ENCODE peak calls at places on chromosomes 12 and 14, in seven cellular contexts. One of them, this sample, is unnamed.

GRCh38 chr14:106872619-106873446 is 1346.5 kb downstream of the TMEM121 start:
- DNase-seq in activated gamma-delta T cell: no peak
- DNase-seq in H54: no peak
- DNase-seq in T-helper 17 cell: peak; percentile 67
- DNase-seq in AG04450: no peak
- DNase-seq in EL: peak; percentile 1
- DNase-seq in heart right ventricle: peak; percentile 54
- DNase-seq in this sample: peak; percentile 50

GRCh38 chr12:68158427-68158826 is 1.1 kb downstream of the IFNG start:
- DNase-seq in EL: peak; percentile 13
- DNase-seq in T-helper 17 cell: no peak
- DNase-seq in activated gamma-delta T cell: no peak
- DNase-seq in heart right ventricle: no peak
- DNase-seq in AG04450: no peak
- DNase-seq in H54: peak; percentile 3
- DNase-seq in this sample: no peak

GRCh38 chr12:92912052-92912451 is 17.0 kb downstream of the EEA1 start:
- DNase-seq in activated gamma-delta T cell: no peak
- DNase-seq in T-helper 17 cell: no peak
- DNase-seq in EL: peak; percentile 20
- DNase-seq in H54: no peak
- DNase-seq in AG04450: no peak
- DNase-seq in heart right ventricle: no peak
- DNase-seq in this sample: peak; percentile 88

GRCh38 chr12:49369723-49370145 is 2.5 kb downstream of the SPATS2 start:
- DNase-seq in T-helper 17 cell: no peak
- DNase-seq in heart right ventricle: no peak
- DNase-seq in activated gamma-delta T cell: no peak
- DNase-seq in EL: peak; percentile 53
- DNase-seq in AG04450: no peak
- DNase-seq in H54: no peak
- DNase-seq in this sample: peak; percentile 33

GRCh38 chr12:105083551-105084105 is 630 bp downstream of the ALDH1L2 start:
- DNase-seq in EL: peak; percentile 79
- DNase-seq in activated gamma-delta T cell: no peak
- DNase-seq in H54: peak; percentile 25
- DNase-seq in AG04450: peak; percentile 45
- DNase-seq in heart right ventricle: peak; percentile 61
- DNase-seq in T-helper 17 cell: no peak
- DNase-seq in this sample: peak; percentile 49

GRCh38 chr12:114396153-114396868 is 9.6 kb downstream of the TBX5 start:
- DNase-seq in activated gamma-delta T cell: no peak
- DNase-seq in AG04450: no peak
- DNase-seq in heart right ventricle: no peak
- DNase-seq in T-helper 17 cell: no peak
- DNase-seq in EL: peak; percentile 62
- DNase-seq in H54: no peak
- DNase-seq in this sample: no peak

GRCh38 chr14:93103392-93104080 is 12.2 kb downstream of the ITPK1 start:
- DNase-seq in T-helper 17 cell: peak; percentile 26
- DNase-seq in activated gamma-delta T cell: no peak
- DNase-seq in H54: peak; percentile 82
- DNase-seq in AG04450: no peak
- DNase-seq in heart right ventricle: no peak
- DNase-seq in EL: peak; percentile 55
- DNase-seq in this sample: peak; percentile 48

GRCh38 chr12:115008951-115009350 is 325.0 kb upstream of the TBX3 start:
- DNase-seq in H54: no peak
- DNase-seq in EL: no peak
- DNase-seq in T-helper 17 cell: no peak
- DNase-seq in activated gamma-delta T cell: no peak
- DNase-seq in heart right ventricle: no peak
- DNase-seq in AG04450: no peak
- DNase-seq in this sample: no peak

GRCh38 chr14:49194067-49194466 is 392.1 kb downstream of the RPS29 start:
- DNase-seq in AG04450: no peak
- DNase-seq in H54: no peak
- DNase-seq in EL: no peak
- DNase-seq in activated gamma-delta T cell: no peak
- DNase-seq in heart right ventricle: no peak
- DNase-seq in T-helper 17 cell: no peak
- DNase-seq in this sample: no peak

GRCh38 chr14:77917802-77918201 is 117.9 kb downstream of the ADCK1 start:
- DNase-seq in EL: no peak
- DNase-seq in activated gamma-delta T cell: no peak
- DNase-seq in heart right ventricle: no peak
- DNase-seq in AG04450: no peak
- DNase-seq in T-helper 17 cell: no peak
- DNase-seq in H54: no peak
- DNase-seq in this sample: no peak

GRCh38 chr14:56081139-56081538 is 37.1 kb upstream of the PELI2 start:
- DNase-seq in heart right ventricle: no peak
- DNase-seq in activated gamma-delta T cell: no peak
- DNase-seq in AG04450: no peak
- DNase-seq in T-helper 17 cell: no peak
- DNase-seq in H54: no peak
- DNase-seq in EL: no peak
- DNase-seq in this sample: no peak

GRCh38 chr12:101945361-101946232 is 68.2 kb downstream of the DRAM1 start:
- DNase-seq in AG04450: peak; percentile 27
- DNase-seq in EL: no peak
- DNase-seq in T-helper 17 cell: no peak
- DNase-seq in H54: no peak
- DNase-seq in activated gamma-delta T cell: no peak
- DNase-seq in heart right ventricle: no peak
- DNase-seq in this sample: no peak

GRCh38 chr12:71392521-71393145 is 47.0 kb upstream of the LGR5 start:
- DNase-seq in EL: peak; percentile 66
- DNase-seq in heart right ventricle: no peak
- DNase-seq in activated gamma-delta T cell: no peak
- DNase-seq in H54: peak; percentile 36
- DNase-seq in AG04450: peak; percentile 37
- DNase-seq in T-helper 17 cell: no peak
- DNase-seq in this sample: peak; percentile 67

GRCh38 chr14:25953532-25954144 is 644.2 kb downstream of the NOVA1 start:
- DNase-seq in AG04450: no peak
- DNase-seq in activated gamma-delta T cell: no peak
- DNase-seq in T-helper 17 cell: no peak
- DNase-seq in heart right ventricle: no peak
- DNase-seq in H54: no peak
- DNase-seq in EL: no peak
- DNase-seq in this sample: no peak

GRCh38 chr12:99110866-99111265 is 465.8 kb downstream of the APAF1 start:
- DNase-seq in AG04450: no peak
- DNase-seq in T-helper 17 cell: no peak
- DNase-seq in EL: no peak
- DNase-seq in H54: no peak
- DNase-seq in heart right ventricle: no peak
- DNase-seq in activated gamma-delta T cell: no peak
- DNase-seq in this sample: no peak

GRCh38 chr14:78157855-78158436 is 12.2 kb upstream of the NRXN3 start:
- DNase-seq in activated gamma-delta T cell: no peak
- DNase-seq in EL: peak; percentile 18
- DNase-seq in H54: no peak
- DNase-seq in heart right ventricle: peak; percentile 15
- DNase-seq in T-helper 17 cell: no peak
- DNase-seq in AG04450: no peak
- DNase-seq in this sample: no peak

GRCh38 chr14:100682749-100683148 is 43.9 kb upstream of the DLK1 start:
- DNase-seq in EL: no peak
- DNase-seq in heart right ventricle: no peak
- DNase-seq in AG04450: no peak
- DNase-seq in activated gamma-delta T cell: no peak
- DNase-seq in T-helper 17 cell: no peak
- DNase-seq in H54: no peak
- DNase-seq in this sample: no peak

GRCh38 chr14:102540310-102541028 is 30.9 kb upstream of the ANKRD9 start:
- DNase-seq in activated gamma-delta T cell: no peak
- DNase-seq in AG04450: peak; percentile 3
- DNase-seq in EL: no peak
- DNase-seq in H54: no peak
- DNase-seq in T-helper 17 cell: no peak
- DNase-seq in heart right ventricle: no peak
- DNase-seq in this sample: no peak

GRCh38 chr12:104671407-104672095 is 214.8 kb downstream of the CHST11 start:
- DNase-seq in activated gamma-delta T cell: no peak
- DNase-seq in AG04450: no peak
- DNase-seq in H54: peak; percentile 75
- DNase-seq in T-helper 17 cell: peak; percentile 63
- DNase-seq in EL: peak; percentile 97
- DNase-seq in heart right ventricle: peak; percentile 73
- DNase-seq in this sample: peak; percentile 97

GRCh38 chr14:94028450-94028826 is 2.3 kb downstream of the OTUB2 start:
- DNase-seq in heart right ventricle: no peak
- DNase-seq in H54: peak; percentile 66
- DNase-seq in EL: peak; percentile 16
- DNase-seq in T-helper 17 cell: no peak
- DNase-seq in AG04450: no peak
- DNase-seq in activated gamma-delta T cell: no peak
- DNase-seq in this sample: peak; percentile 77

GRCh38 chr14:20228681-20229080 is at the start of gene OR11H7:
- DNase-seq in heart right ventricle: no peak
- DNase-seq in activated gamma-delta T cell: no peak
- DNase-seq in T-helper 17 cell: no peak
- DNase-seq in EL: no peak
- DNase-seq in AG04450: no peak
- DNase-seq in H54: no peak
- DNase-seq in this sample: no peak

GRCh38 chr12:10110256-10110844 is 11.6 kb upstream of the CLEC1A start:
- DNase-seq in T-helper 17 cell: no peak
- DNase-seq in activated gamma-delta T cell: no peak
- DNase-seq in H54: no peak
- DNase-seq in AG04450: no peak
- DNase-seq in EL: no peak
- DNase-seq in heart right ventricle: no peak
- DNase-seq in this sample: no peak

GRCh38 chr12:114447799-114448617 is 42.1 kb upstream of the TBX5 start:
- DNase-seq in activated gamma-delta T cell: no peak
- DNase-seq in heart right ventricle: no peak
- DNase-seq in EL: no peak
- DNase-seq in AG04450: no peak
- DNase-seq in T-helper 17 cell: no peak
- DNase-seq in H54: no peak
- DNase-seq in this sample: no peak

This sample was measured in M059J.